ENCODE peak calls at places on chromosomes 12 and 14, in seven cellular contexts. N, P, B, K, R, A and X are unnamed samples.

GRCh38 chr12:79384551-79384950 is 306.2 kb downstream of the PAWR start:
- DNase-seq in A (no peak), P (no peak), N (no peak), B (no peak), K (no peak), R (no peak), X (no peak)

GRCh38 chr12:117105902-117106301 is 6.7 kb upstream of the TESC start:
- DNase-seq in P (no peak), A (peak), N (no peak), K (no peak), B (peak), R (no peak), X (no peak)

GRCh38 chr12:105843989-105844768 is 294.6 kb downstream of the NUAK1 start:
- DNase-seq in A (no peak), B (no peak), R (no peak), N (peak), K (no peak), P (no peak), X (no peak)

GRCh38 chr12:117025481-117026151 is 73.6 kb downstream of the TESC start:
- DNase-seq in P (peak), K (peak), N (peak), B (peak), R (peak), A (peak), X (peak)

GRCh38 chr12:121839993-121840761 is 18.5 kb downstream of the HPD start:
- DNase-seq in K (no peak), B (no peak), A (no peak), P (no peak), N (no peak), R (no peak), X (no peak)

GRCh38 chr12:30926243-30927209 is at the start of gene TSPAN11:
- DNase-seq in P (no peak), K (no peak), A (no peak), R (no peak), N (no peak), B (no peak), X (no peak)

GRCh38 chr12:18683603-18684002 is 54.2 kb downstream of the PLCZ1 start:
- DNase-seq in A (no peak), R (no peak), B (no peak), P (no peak), K (no peak), N (no peak), X (no peak)

GRCh38 chr12:6921539-6921938 is 6.2 kb upstream of the ATN1 start:
- DNase-seq in K (no peak), N (no peak), R (no peak), B (no peak), A (no peak), P (no peak), X (no peak)

GRCh38 chr14:84375235-84375634 is 1154.7 kb upstream of the FLRT2 start:
- DNase-seq in R (no peak), A (no peak), N (no peak), B (no peak), P (no peak), K (no peak), X (no peak)

GRCh38 chr14:71701990-71702389 is 230.2 kb upstream of the RGS6 start:
- DNase-seq in R (no peak), A (no peak), N (peak), P (no peak), K (no peak), B (no peak), X (no peak)

GRCh38 chr12:120905856-120906384 is 1.8 kb upstream of the SPPL3 start:
- DNase-seq in B (no peak), K (no peak), A (no peak), N (no peak), P (peak), R (no peak), X (no peak)

GRCh38 chr14:71324767-71325272 is 417.6 kb downstream of the PCNX1 start:
- DNase-seq in N (no peak), B (no peak), A (peak), R (no peak), P (no peak), K (peak), X (no peak)

GRCh38 chr12:71972441-71973074 is 33.9 kb downstream of the TPH2 start:
- DNase-seq in B (no peak), K (no peak), P (no peak), A (no peak), N (no peak), R (no peak), X (no peak)

GRCh38 chr14:21913759-21914158 is 240.1 kb upstream of the OR4E1 start:
- DNase-seq in R (no peak), K (peak), B (peak), N (peak), A (peak), P (peak), X (no peak)

GRCh38 chr12:96487214-96487613 is 2.2 kb upstream of the CFAP54 start:
- DNase-seq in B (no peak), A (no peak), R (no peak), K (no peak), N (no peak), P (no peak), X (no peak)

GRCh38 chr12:2286461-2287131 is 233.8 kb downstream of the CACNA1C start:
- DNase-seq in N (no peak), A (no peak), R (no peak), P (no peak), B (no peak), K (no peak), X (no peak)

GRCh38 chr12:118052324-118053070 is 8.5 kb downstream of the WSB2 start:
- DNase-seq in A (peak), R (peak), B (no peak), K (no peak), N (peak), P (peak), X (peak)

GRCh38 chr12:53931844-53932581 is 6.6 kb upstream of the HOXC13 start:
- DNase-seq in R (no peak), K (no peak), N (no peak), P (no peak), A (no peak), B (no peak), X (no peak)

GRCh38 chr12:19431407-19432308 is 7.6 kb upstream of the AEBP2 start:
- DNase-seq in A (no peak), R (no peak), N (peak), K (no peak), P (no peak), B (no peak), X (no peak)

GRCh38 chr12:53791735-53792326 is 40.1 kb upstream of the CISTR start:
- DNase-seq in P (peak), N (no peak), B (peak), K (peak), A (no peak), R (no peak), X (no peak)

GRCh38 chr12:67910360-67911292 is 78.6 kb upstream of the IFNG-AS1 start:
- DNase-seq in R (no peak), B (no peak), K (no peak), P (no peak), A (no peak), N (peak), X (no peak)

GRCh38 chr14:55297611-55298323 is 26.5 kb downstream of the FBXO34 start:
- DNase-seq in A (peak), N (no peak), K (no peak), R (no peak), B (peak), P (peak), X (peak)

GRCh38 chr12:30968211-30968610 is 41.7 kb downstream of the TSPAN11 start:
- DNase-seq in A (no peak), K (no peak), P (no peak), R (no peak), B (no peak), N (no peak), X (no peak)

GRCh38 chr14:60933920-60934655 is 46.8 kb downstream of the TRMT5 start:
- DNase-seq in R (no peak), P (no peak), K (no peak), B (no peak), A (peak), N (no peak), X (no peak)

GRCh38 chr12:121264135-121264534 is 32.4 kb downstream of the CAMKK2 start:
- DNase-seq in K (no peak), R (no peak), A (no peak), B (no peak), P (no peak), N (no peak), X (no peak)

GRCh38 chr14:72512925-72513324 is 381.0 kb downstream of the DPF3 start:
- DNase-seq in K (no peak), R (no peak), P (no peak), B (no peak), N (no peak), A (no peak), X (no peak)

GRCh38 chr14:38254565-38255407 is 1.1 kb downstream of the CLEC14A start:
- DNase-seq in B (no peak), K (no peak), A (no peak), R (no peak), P (peak), N (no peak), X (no peak)

GRCh38 chr12:110590806-110591326 is 7.7 kb upstream of the PPTC7 start:
- DNase-seq in R (no peak), P (no peak), K (no peak), A (no peak), B (peak), N (no peak), X (no peak)

GRCh38 chr12:87266305-87266704 is 762.9 kb downstream of the C12orf50 start:
- DNase-seq in N (no peak), R (no peak), K (no peak), B (no peak), A (no peak), P (no peak), X (no peak)

GRCh38 chr14:51333901-51334432 is 93.9 kb downstream of the TMX1 start:
- DNase-seq in A (no peak), K (no peak), B (no peak), P (no peak), R (peak), N (no peak), X (no peak)

GRCh38 chr14:26128931-26129674 is 468.7 kb downstream of the NOVA1 start:
- DNase-seq in A (no peak), R (no peak), B (no peak), N (no peak), P (no peak), K (no peak), X (no peak)

GRCh38 chr12:42235426-42235825 is 2.6 kb downstream of the YAF2 start:
- DNase-seq in B (no peak), K (no peak), A (peak), P (no peak), N (no peak), R (peak), X (no peak)

GRCh38 chr12:106711316-106711715 is 63.2 kb upstream of the RIC8B start:
- DNase-seq in R (no peak), B (no peak), A (no peak), P (no peak), N (no peak), K (no peak), X (no peak)

GRCh38 chr14:36346052-36346451 is 25.6 kb upstream of the MBIP start:
- DNase-seq in P (no peak), B (no peak), R (no peak), K (no peak), A (no peak), N (no peak), X (no peak)

GRCh38 chr12:4251228-4251891 is 22.2 kb upstream of the CCND2 start:
- DNase-seq in N (no peak), R (no peak), K (no peak), P (no peak), A (no peak), B (no peak), X (no peak)

GRCh38 chr14:101171650-101172049 is 268.1 kb upstream of the RTL1 start:
- DNase-seq in R (no peak), A (no peak), K (no peak), B (no peak), N (no peak), P (no peak), X (no peak)

GRCh38 chr12:105279460-105280056 is 43.6 kb upstream of the APPL2 start:
- DNase-seq in B (peak), P (peak), K (peak), R (no peak), N (no peak), A (peak), X (no peak)

GRCh38 chr14:94768141-94768520 is 1.8 kb downstream of the GSC start:
- DNase-seq in N (no peak), P (no peak), A (no peak), K (no peak), R (no peak), B (no peak), X (no peak)
- H3K4me3 ChIP-seq in N (no peak), P (peak), A (peak), K (no peak), R (no peak), B (no peak), X (no peak)

DNA sequence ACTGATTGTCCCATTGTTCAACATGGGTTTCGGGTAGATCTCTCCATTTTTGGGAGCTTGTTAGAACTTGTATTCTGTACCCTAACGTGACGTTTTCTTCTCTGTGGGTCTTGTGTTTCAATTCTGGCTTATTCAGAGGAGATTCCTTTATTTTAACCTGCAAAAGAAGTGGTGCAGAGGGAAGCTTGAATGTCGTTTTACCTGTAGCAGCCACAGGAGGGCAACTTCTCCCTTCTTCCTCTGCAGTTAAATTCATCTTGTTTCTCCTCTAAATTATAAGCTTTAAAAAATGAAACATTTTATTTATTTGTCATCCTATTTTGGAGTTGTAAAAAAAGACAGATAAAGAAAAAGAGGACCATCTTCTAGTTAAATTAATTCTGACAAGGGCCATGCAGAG is 13.7 kb upstream of the CLEC4D start:
- DNase-seq in R (no peak), K (no peak), P (no peak), A (no peak), N (no peak), B (no peak), X (no peak)
- TF ChIP-seq CTCF in R (no peak), K (no peak), P (no peak), A (no peak), N (no peak), B (peak), X (no peak)

GRCh38 chr14:93970589-93970966 is 5.8 kb downstream of the ASB2 start:
- DNase-seq in P (peak), N (no peak), K (peak), B (peak), R (no peak), A (no peak), X (peak)
- H3K27ac ChIP-seq in P (peak), N (no peak), K (no peak), B (peak), R (peak), A (peak), X (no peak)

GRCh38 chr12:80715850-80716249 is 862 bp upstream of the MYF5 start:
- DNase-seq in P (no peak), B (no peak), K (no peak), A (no peak), R (no peak), N (no peak), X (no peak)

GRCh38 chr12:80714846-80715245 is 1.9 kb upstream of the MYF5 start:
- DNase-seq in B (no peak), P (no peak), A (no peak), N (no peak), R (no peak), K (no peak), X (no peak)

GRCh38 chr12:80714055-80714454 is 2.7 kb upstream of the MYF5 start:
- DNase-seq in B (no peak), K (no peak), N (no peak), P (no peak), A (no peak), R (no peak), X (no peak)

GRCh38 chr12:80713419-80713818 is 3.3 kb upstream of the MYF5 start:
- DNase-seq in R (no peak), B (no peak), P (no peak), N (no peak), K (no peak), A (no peak), X (no peak)

DNA sequence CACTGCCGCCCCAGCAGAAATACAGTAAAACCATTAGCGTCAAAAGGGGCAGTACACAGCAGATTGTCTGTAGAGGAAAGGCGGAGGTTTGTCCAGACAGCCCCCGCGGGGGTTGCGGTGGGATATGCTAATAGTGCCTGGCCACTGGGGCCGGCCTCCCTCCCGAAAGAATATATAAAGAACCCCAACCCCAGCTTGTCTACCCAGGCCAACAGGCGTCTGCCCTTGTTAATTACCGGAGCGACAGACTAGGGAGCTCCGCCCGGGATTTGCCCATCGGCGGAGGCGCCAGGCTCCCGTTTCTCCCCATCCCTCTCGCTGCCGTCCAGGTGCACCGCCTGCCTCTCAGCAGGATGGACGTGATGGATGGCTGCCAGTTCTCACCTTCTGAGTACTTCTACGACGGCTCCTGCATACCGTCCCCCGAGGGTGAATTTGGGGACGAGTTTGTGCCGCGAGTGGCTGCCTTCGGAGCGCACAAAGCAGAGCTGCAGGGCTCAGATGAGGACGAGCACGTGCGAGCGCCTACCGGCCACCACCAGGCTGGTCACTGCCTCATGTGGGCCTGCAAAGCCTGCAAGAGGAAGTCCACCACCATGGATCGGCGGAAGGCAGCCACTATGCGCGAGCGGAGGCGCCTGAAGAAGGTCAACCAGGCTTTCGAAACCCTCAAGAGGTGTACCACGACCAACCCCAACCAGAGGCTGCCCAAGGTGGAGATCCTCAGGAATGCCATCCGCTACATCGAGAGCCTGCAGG is at the start of gene MYF5:
- DNase-seq in K (no peak), N (no peak), P (no peak), A (no peak), R (no peak), B (no peak), X (peak)
- H3K4me3 ChIP-seq in K (no peak), N (no peak), P (no peak), A (no peak), R (no peak), B (no peak), X (no peak)

GRCh38 chr12:51028126-51028810 is 2.1 kb upstream of the SLC11A2 start:
- DNase-seq in A (peak), N (no peak), P (no peak), B (peak), K (no peak), R (no peak), X (peak)
- TF ChIP-seq CTCF in A (peak), N (peak), P (no peak), B (peak), K (no peak), R (no peak), X (peak)

GRCh38 chr12:89682284-89682683 is 26.4 kb downstream of the ATP2B1 start:
- DNase-seq in P (no peak), N (no peak), B (no peak), A (no peak), R (no peak), K (no peak), X (no peak)

GRCh38 chr12:89685363-89685972 is 23.2 kb downstream of the ATP2B1 start:
- DNase-seq in B (no peak), P (no peak), N (no peak), K (no peak), R (no peak), A (no peak), X (no peak)

GRCh38 chr12:89690925-89691324 is 17.7 kb downstream of the ATP2B1 start:
- DNase-seq in A (no peak), P (no peak), N (no peak), B (no peak), K (no peak), R (no peak), X (no peak)

GRCh38 chr12:89684131-89684530 is 24.5 kb downstream of the ATP2B1 start:
- DNase-seq in K (no peak), A (no peak), B (no peak), P (no peak), N (no peak), R (no peak), X (no peak)

GRCh38 chr12:89686311-89686710 is 22.3 kb downstream of the ATP2B1 start:
- DNase-seq in A (no peak), B (no peak), K (no peak), R (no peak), P (no peak), N (no peak), X (no peak)
- H3K27ac ChIP-seq in A (no peak), B (no peak), K (no peak), R (no peak), P (no peak), N (no peak), X (no peak)

DNA sequence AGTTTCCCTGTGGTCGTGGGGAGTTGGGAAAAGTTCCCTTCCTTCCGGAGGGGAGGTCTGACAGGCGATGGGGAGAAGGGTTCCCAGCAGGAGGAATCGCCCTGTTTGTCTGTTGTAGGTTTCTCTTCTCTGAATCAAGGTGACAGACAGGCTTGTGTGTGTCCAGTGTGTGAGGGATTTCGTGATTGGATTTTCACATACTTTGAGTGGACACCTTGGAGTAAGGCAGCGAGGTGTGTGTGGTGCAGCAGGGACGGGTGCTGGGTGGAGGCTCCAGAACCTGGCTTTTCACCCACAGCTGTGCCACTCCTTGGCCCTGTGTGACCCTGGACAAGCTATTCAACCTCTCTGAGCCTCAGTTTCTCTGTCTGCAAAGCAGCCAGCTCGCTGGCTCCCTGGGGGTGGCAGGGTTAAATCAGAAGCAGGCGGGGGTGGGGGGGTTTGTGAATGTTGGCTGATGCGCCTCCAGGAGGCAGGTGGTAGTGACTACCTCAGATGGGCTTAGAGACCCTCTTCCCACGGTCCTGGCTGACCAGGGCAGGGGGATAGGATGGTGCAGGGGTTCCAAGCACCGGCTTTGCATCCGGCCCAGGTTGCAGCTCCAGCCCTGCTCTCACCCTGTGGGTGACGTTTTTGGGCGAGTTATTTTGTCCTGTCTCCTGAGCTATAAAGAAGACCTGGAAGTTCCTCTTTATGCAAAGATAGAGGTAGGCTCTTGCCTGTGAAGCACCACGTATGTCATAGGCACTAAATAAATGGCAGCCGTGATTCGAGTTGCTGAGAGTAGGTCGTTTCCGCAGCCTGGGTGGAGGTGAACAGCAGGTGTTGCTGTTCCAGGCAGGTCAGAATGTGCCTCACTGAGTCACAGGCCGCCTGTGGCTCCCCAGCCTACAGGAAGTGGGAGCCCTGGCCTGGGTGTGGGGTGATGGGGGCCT is 687 bp downstream of the BDKRB2 start:
- DNase-seq in N (no peak), R (no peak), A (peak), P (no peak), B (no peak), K (no peak), X (no peak)
- H3K4me3 ChIP-seq in N (peak), R (peak), A (peak), P (peak), B (no peak), K (no peak), X (peak)

GRCh38 chr14:94685166-94685581 is 73.0 kb downstream of the SERPINA3 start:
- DNase-seq in R (no peak), P (no peak), B (no peak), K (no peak), A (no peak), N (no peak), X (no peak)
- TF ChIP-seq CTCF in R (no peak), P (no peak), B (no peak), K (no peak), A (no peak), N (no peak), X (no peak)